ENCODE peak calls at places on chromosomes 16 and 17, in four cellular contexts. One of them, this sample, is unnamed. For H3K27me3, the result is how much of the 10 kb centered on the place peaks cover.

GRCh38 chr17:43994272-43995149 is 9.9 kb upstream of the NAGS start:
- DNase-seq in naive thymus-derived CD4-positive, alpha-beta T cell: peak
- DNase-seq in IMR-90: peak
- DNase-seq in right atrium auricular region: peak
- DNase-seq in this sample: peak

GRCh38 chr17:6627019-6627418 is 13.5 kb downstream of the KIAA0753 start:
- DNase-seq in right atrium auricular region: no peak
- DNase-seq in naive thymus-derived CD4-positive, alpha-beta T cell: no peak
- DNase-seq in IMR-90: peak
- DNase-seq in this sample: no peak

GRCh38 chr16:46972429-46972970 is 974 bp downstream of the DNAJA2 start:
- DNase-seq in right atrium auricular region: no peak
- DNase-seq in IMR-90: peak
- DNase-seq in naive thymus-derived CD4-positive, alpha-beta T cell: peak
- DNase-seq in this sample: no peak

GRCh38 chr16:3256146-3256875 is at the start of gene MEFV:
- DNase-seq in IMR-90: peak
- DNase-seq in right atrium auricular region: no peak
- DNase-seq in naive thymus-derived CD4-positive, alpha-beta T cell: no peak
- DNase-seq in this sample: no peak

GRCh38 chr17:64109400-64109799 is 20.5 kb downstream of the ERN1 start:
- DNase-seq in right atrium auricular region: no peak
- DNase-seq in naive thymus-derived CD4-positive, alpha-beta T cell: no peak
- DNase-seq in IMR-90: no peak
- DNase-seq in this sample: no peak

GRCh38 chr17:43721537-43722268 is 36.9 kb downstream of the SOST start:
- DNase-seq in naive thymus-derived CD4-positive, alpha-beta T cell: no peak
- DNase-seq in right atrium auricular region: no peak
- DNase-seq in IMR-90: peak
- DNase-seq in this sample: no peak

GRCh38 chr16:2276501-2277195 is 8.7 kb upstream of the RNPS1 start:
- DNase-seq in right atrium auricular region: no peak
- DNase-seq in naive thymus-derived CD4-positive, alpha-beta T cell: no peak
- DNase-seq in IMR-90: no peak
- DNase-seq in this sample: no peak

GRCh38 chr17:70076189-70076588 is 1.2 kb downstream of the KCNJ16 start:
- DNase-seq in naive thymus-derived CD4-positive, alpha-beta T cell: no peak
- DNase-seq in IMR-90: peak
- DNase-seq in right atrium auricular region: no peak
- DNase-seq in this sample: no peak

GRCh38 chr17:28346746-28347246 is 10.5 kb downstream of the POLDIP2 start:
- DNase-seq in right atrium auricular region: no peak
- DNase-seq in IMR-90: no peak
- DNase-seq in naive thymus-derived CD4-positive, alpha-beta T cell: no peak
- DNase-seq in this sample: no peak

GRCh38 chr16:87570938-87571867 is 31.1 kb upstream of the JPH3 start:
- DNase-seq in naive thymus-derived CD4-positive, alpha-beta T cell: no peak
- DNase-seq in IMR-90: peak
- DNase-seq in right atrium auricular region: peak
- DNase-seq in this sample: no peak

GRCh38 chr17:17724991-17725852 is 44.0 kb downstream of the RAI1 start:
- DNase-seq in right atrium auricular region: no peak
- DNase-seq in naive thymus-derived CD4-positive, alpha-beta T cell: no peak
- DNase-seq in IMR-90: no peak
- DNase-seq in this sample: no peak

GRCh38 chr16:55568151-55568693 is 1.7 kb downstream of the CAPNS2 start:
- DNase-seq in IMR-90: no peak
- DNase-seq in naive thymus-derived CD4-positive, alpha-beta T cell: no peak
- DNase-seq in right atrium auricular region: no peak
- DNase-seq in this sample: no peak

GRCh38 chr17:48195910-48196309 is 88.3 kb downstream of the SNX11 start:
- DNase-seq in naive thymus-derived CD4-positive, alpha-beta T cell: no peak
- DNase-seq in IMR-90: no peak
- DNase-seq in right atrium auricular region: no peak
- DNase-seq in this sample: no peak

GRCh38 chr17:46814446-46814845 is 4.0 kb downstream of the WNT3 start:
- DNase-seq in right atrium auricular region: no peak
- DNase-seq in naive thymus-derived CD4-positive, alpha-beta T cell: no peak
- DNase-seq in IMR-90: no peak
- DNase-seq in this sample: no peak

GRCh38 chr17:39487946-39488345 is 26.7 kb downstream of the CDK12 start:
- DNase-seq in IMR-90: peak
- DNase-seq in naive thymus-derived CD4-positive, alpha-beta T cell: no peak
- DNase-seq in right atrium auricular region: no peak
- DNase-seq in this sample: no peak

GRCh38 chr17:79189264-79189663 is 114.6 kb downstream of the ENGASE start:
- DNase-seq in right atrium auricular region: no peak
- DNase-seq in naive thymus-derived CD4-positive, alpha-beta T cell: no peak
- DNase-seq in IMR-90: no peak
- DNase-seq in this sample: no peak

GRCh38 chr17:12821376-12821940 is 32.2 kb downstream of the ARHGAP44 start:
- DNase-seq in naive thymus-derived CD4-positive, alpha-beta T cell: no peak
- DNase-seq in right atrium auricular region: no peak
- DNase-seq in IMR-90: peak
- DNase-seq in this sample: no peak

GRCh38 chr16:56657555-56658430 is at the start of gene MT1F:
- DNase-seq in right atrium auricular region: peak
- DNase-seq in IMR-90: peak
- DNase-seq in naive thymus-derived CD4-positive, alpha-beta T cell: peak
- DNase-seq in this sample: peak

GRCh38 chr17:77923135-77923534 is 35.4 kb upstream of the TNRC6C start:
- DNase-seq in right atrium auricular region: no peak
- DNase-seq in IMR-90: no peak
- DNase-seq in naive thymus-derived CD4-positive, alpha-beta T cell: no peak
- DNase-seq in this sample: no peak

GRCh38 chr16:23403547-23403946 is 49.4 kb downstream of the COG7 start:
- DNase-seq in right atrium auricular region: no peak
- DNase-seq in IMR-90: no peak
- DNase-seq in naive thymus-derived CD4-positive, alpha-beta T cell: no peak
- DNase-seq in this sample: no peak

GRCh38 chr17:3002538-3003301 is 60.7 kb downstream of the OR1D5 start:
- DNase-seq in IMR-90: no peak
- DNase-seq in naive thymus-derived CD4-positive, alpha-beta T cell: peak
- DNase-seq in right atrium auricular region: no peak
- DNase-seq in this sample: no peak

GRCh38 chr16:70803354-70803753 is 2.4 kb upstream of the VAC14 start:
- DNase-seq in right atrium auricular region: no peak
- DNase-seq in naive thymus-derived CD4-positive, alpha-beta T cell: no peak
- DNase-seq in IMR-90: peak
- DNase-seq in this sample: no peak

GRCh38 chr17:8466466-8466865 is 30.8 kb downstream of the NDEL1 start:
- DNase-seq in IMR-90: peak
- DNase-seq in naive thymus-derived CD4-positive, alpha-beta T cell: no peak
- DNase-seq in right atrium auricular region: no peak
- DNase-seq in this sample: no peak

GRCh38 chr16:79287424-79287917 is 313.1 kb downstream of the MAF start:
- DNase-seq in IMR-90: no peak
- DNase-seq in right atrium auricular region: no peak
- DNase-seq in naive thymus-derived CD4-positive, alpha-beta T cell: no peak
- DNase-seq in this sample: no peak
- H3K4me3 ChIP-seq in IMR-90: no peak
- H3K4me3 ChIP-seq in right atrium auricular region: no peak
- H3K4me3 ChIP-seq in naive thymus-derived CD4-positive, alpha-beta T cell: peak
- H3K4me3 ChIP-seq in this sample: peak

DNA sequence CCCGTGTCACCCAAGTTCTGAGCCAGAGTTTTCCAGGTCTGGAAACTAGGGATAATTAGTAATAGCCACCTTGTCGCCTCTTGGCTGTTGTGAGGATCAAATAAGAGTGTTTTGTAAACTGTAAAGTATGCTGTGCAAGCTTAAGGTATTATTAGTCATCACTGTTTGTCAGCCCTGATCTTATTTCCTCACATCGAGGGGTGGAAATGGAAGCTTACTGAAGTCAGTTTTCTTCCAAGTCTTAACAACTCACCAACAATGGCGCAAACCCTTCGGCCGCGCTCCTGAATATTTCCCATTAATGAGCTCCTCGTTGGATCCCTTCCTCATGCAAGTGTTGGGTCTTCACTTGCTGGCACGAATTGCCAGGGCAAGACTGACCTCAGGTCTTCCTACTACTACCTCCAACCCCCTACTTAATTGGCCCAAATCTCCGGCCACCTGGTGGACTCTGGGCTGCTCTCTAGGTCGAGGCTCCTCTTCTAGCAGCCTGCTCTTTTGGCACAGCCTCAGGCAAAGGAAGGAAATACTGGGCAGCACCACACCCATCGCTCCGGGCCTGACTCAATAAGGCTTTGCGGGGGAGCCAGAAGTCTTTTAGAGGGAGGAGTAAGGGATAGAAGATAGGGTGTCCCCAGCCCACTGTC is 874 bp upstream of the SLC35B1 start:
- DNase-seq in IMR-90: no peak
- DNase-seq in right atrium auricular region: no peak
- DNase-seq in naive thymus-derived CD4-positive, alpha-beta T cell: no peak
- DNase-seq in this sample: no peak
- H3K27ac ChIP-seq in IMR-90: peak
- H3K27ac ChIP-seq in right atrium auricular region: peak
- H3K27ac ChIP-seq in naive thymus-derived CD4-positive, alpha-beta T cell: peak
- H3K27ac ChIP-seq in this sample: no peak

GRCh38 chr17:74543406-74543805 is 2.5 kb downstream of the CD300C start:
- DNase-seq in IMR-90: no peak
- DNase-seq in right atrium auricular region: no peak
- DNase-seq in naive thymus-derived CD4-positive, alpha-beta T cell: no peak
- DNase-seq in this sample: no peak

GRCh38 chr17:74543891-74544760 is 1.8 kb downstream of the CD300C start:
- DNase-seq in right atrium auricular region: no peak
- DNase-seq in naive thymus-derived CD4-positive, alpha-beta T cell: no peak
- DNase-seq in IMR-90: no peak
- DNase-seq in this sample: no peak

GRCh38 chr17:74542727-74543383 is 3.1 kb downstream of the CD300C start:
- DNase-seq in right atrium auricular region: no peak
- DNase-seq in naive thymus-derived CD4-positive, alpha-beta T cell: no peak
- DNase-seq in IMR-90: no peak
- DNase-seq in this sample: no peak

GRCh38 chr17:74541176-74542111 is 4.5 kb downstream of the CD300C start:
- DNase-seq in naive thymus-derived CD4-positive, alpha-beta T cell: no peak
- DNase-seq in right atrium auricular region: no peak
- DNase-seq in IMR-90: no peak
- DNase-seq in this sample: no peak

GRCh38 chr17:74542166-74542565 is 3.7 kb downstream of the CD300C start:
- DNase-seq in IMR-90: no peak
- DNase-seq in naive thymus-derived CD4-positive, alpha-beta T cell: no peak
- DNase-seq in right atrium auricular region: no peak
- DNase-seq in this sample: no peak
- H3K27me3 ChIP-seq in IMR-90: under half
- H3K27me3 ChIP-seq in naive thymus-derived CD4-positive, alpha-beta T cell: under half
- H3K27me3 ChIP-seq in right atrium auricular region: under half
- H3K27me3 ChIP-seq in this sample: under half

DNA sequence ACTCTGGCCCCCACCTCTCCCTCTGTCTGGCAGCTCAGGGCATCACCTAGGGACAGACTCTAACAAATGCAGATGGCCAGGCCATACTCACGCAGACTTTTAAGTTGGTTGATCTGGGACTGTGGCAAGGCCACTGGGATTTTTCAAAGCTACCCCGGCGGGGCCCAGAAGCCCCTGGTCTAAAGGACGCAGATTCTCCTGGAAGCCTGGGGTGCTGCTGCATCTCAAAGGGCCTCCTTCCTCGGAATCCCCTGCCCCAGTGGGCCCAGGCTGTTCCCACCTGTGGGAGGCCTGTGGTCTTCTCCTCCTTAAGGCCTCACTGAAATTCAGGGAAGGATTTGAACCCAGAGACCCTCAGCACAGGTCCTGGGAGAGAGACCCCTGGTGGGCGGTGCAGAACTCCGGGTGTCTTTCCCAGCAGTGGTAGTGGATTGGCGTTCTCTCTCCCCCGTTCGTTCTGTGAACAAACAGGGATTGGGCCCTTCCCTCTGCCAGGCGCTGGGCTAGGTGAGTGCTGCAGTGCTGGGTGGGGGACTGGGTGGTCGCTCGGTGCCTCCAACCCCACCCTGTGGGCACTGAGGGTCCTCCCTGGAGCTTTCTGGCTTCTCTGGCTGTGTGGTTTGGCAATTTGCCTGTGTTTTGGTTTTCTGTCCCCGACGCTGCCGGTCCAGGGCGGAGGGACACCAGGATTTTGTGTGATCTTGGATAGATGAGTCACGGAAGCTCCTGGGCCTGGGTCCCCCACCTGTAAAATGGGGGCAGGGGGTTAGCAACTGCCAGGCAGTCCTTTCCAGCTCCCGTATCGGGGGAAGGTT is 160.6 kb upstream of the GSE1 start:
- DNase-seq in right atrium auricular region: no peak
- DNase-seq in naive thymus-derived CD4-positive, alpha-beta T cell: no peak
- DNase-seq in IMR-90: no peak
- DNase-seq in this sample: no peak
- H3K4me3 ChIP-seq in right atrium auricular region: no peak
- H3K4me3 ChIP-seq in naive thymus-derived CD4-positive, alpha-beta T cell: no peak
- H3K4me3 ChIP-seq in IMR-90: no peak
- H3K4me3 ChIP-seq in this sample: no peak